ENCODE peak calls at places on chromosomes 4 and X, in seven cellular contexts. F, L, A, R, X, V and H are unnamed samples. For H3K36me3, the result is how much of the 10 kb centered on the place peaks cover.

GRCh38 chrX:22109442-22109841 is 77.3 kb downstream of the PHEX start:
- DNase-seq in F (no peak), L (no peak), A (no peak), R (no peak), X (peak), V (no peak), H (no peak)

GRCh38 chr4:150768492-150768891 is 186.5 kb downstream of the MAB21L2 start:
- DNase-seq in F (no peak), L (no peak), A (no peak), R (no peak), X (no peak), V (no peak), H (no peak)

GRCh38 chr4:41122309-41122708 is 92.0 kb downstream of the APBB2 start:
- DNase-seq in F (no peak), L (no peak), A (no peak), R (no peak), X (no peak), V (no peak), H (no peak)

GRCh38 chrX:108353452-108353851 is 84.8 kb downstream of the COL4A6 start:
- DNase-seq in F (no peak), L (no peak), A (no peak), R (no peak), X (peak), V (no peak), H (no peak)

GRCh38 chr4:173092003-173092402 is 76.6 kb upstream of the GALNT7 start:
- DNase-seq in F (no peak), L (no peak), A (no peak), R (no peak), X (peak), V (no peak), H (no peak)

GRCh38 chr4:23999714-24000113 is 109.9 kb upstream of the PPARGC1A start:
- DNase-seq in F (no peak), L (no peak), A (no peak), R (no peak), X (no peak), V (no peak), H (no peak)

GRCh38 chrX:66164931-66165330 is 884 bp downstream of the HEPH start:
- DNase-seq in F (no peak), L (no peak), A (no peak), R (no peak), X (no peak), V (no peak), H (no peak)

GRCh38 chrX:24243692-24244091 is 70.2 kb downstream of the SUPT20HL2 start:
- DNase-seq in F (no peak), L (no peak), A (no peak), R (no peak), X (no peak), V (no peak), H (no peak)

GRCh38 chrX:37347420-37347819 is 1.7 kb upstream of the PRRG1 start:
- DNase-seq in F (no peak), L (no peak), A (no peak), R (peak), X (peak), V (no peak), H (no peak)

GRCh38 chrX:100410083-100410590 is at the start of gene PCDH19:
- DNase-seq in F (no peak), L (no peak), A (peak), R (no peak), X (peak), V (peak), H (no peak)

GRCh38 chr4:172099376-172099775 is 286.2 kb downstream of the GALNTL6 start:
- DNase-seq in F (no peak), L (no peak), A (no peak), R (no peak), X (no peak), V (no peak), H (no peak)

GRCh38 chr4:8537041-8537461 is 43.1 kb upstream of the GPR78 start:
- DNase-seq in F (peak), L (peak), A (no peak), R (peak), X (no peak), V (no peak), H (no peak)

GRCh38 chr4:157023941-157024340 is 52.0 kb upstream of the GLRB start:
- DNase-seq in F (no peak), L (no peak), A (no peak), R (no peak), X (no peak), V (no peak), H (no peak)

GRCh38 chrX:12970691-12971202 is 4.2 kb upstream of the TMSB4X start:
- DNase-seq in F (no peak), L (no peak), A (no peak), R (peak), X (peak), V (peak), H (no peak)

GRCh38 chr4:125368161-125368560 is 53.4 kb downstream of the FAT4 start:
- DNase-seq in F (no peak), L (no peak), A (no peak), R (no peak), X (no peak), V (no peak), H (no peak)

GRCh38 chrX:135974279-135974856 is 580 bp upstream of the MMGT1 start:
- DNase-seq in F (peak), L (no peak), A (peak), R (peak), X (peak), V (peak), H (no peak)

GRCh38 chr4:11397146-11397545 is 31.5 kb downstream of the HS3ST1 start:
- DNase-seq in F (peak), L (no peak), A (no peak), R (no peak), X (no peak), V (no peak), H (no peak)

GRCh38 chrX:17842769-17843525 is 18.2 kb downstream of the RAI2 start:
- DNase-seq in F (no peak), L (no peak), A (no peak), R (no peak), X (no peak), V (no peak), H (no peak)

GRCh38 chr4:175412161-175412560 is 399.9 kb downstream of the GPM6A start:
- DNase-seq in F (no peak), L (no peak), A (no peak), R (no peak), X (no peak), V (no peak), H (no peak)

GRCh38 chr4:76357981-76358380 is 51.4 kb downstream of the STBD1 start:
- DNase-seq in F (no peak), L (no peak), A (no peak), R (no peak), X (no peak), V (no peak), H (no peak)
- H3K4me3 ChIP-seq in F (no peak), L (no peak), A (no peak), R (no peak), X (no peak), V (no peak), H (no peak)

GRCh38 chr4:13299343-13299742 is 184.8 kb downstream of the RAB28 start:
- DNase-seq in F (no peak), L (no peak), A (no peak), R (no peak), X (no peak), V (no peak), H (no peak)

GRCh38 chr4:13302876-13303275 is 181.3 kb downstream of the RAB28 start:
- DNase-seq in F (no peak), L (no peak), A (no peak), R (no peak), X (no peak), V (no peak), H (no peak)

GRCh38 chr4:13294961-13295605 is 189.1 kb downstream of the RAB28 start:
- DNase-seq in F (no peak), L (no peak), A (no peak), R (peak), X (no peak), V (no peak), H (no peak)

GRCh38 chr4:13298655-13299054 is 185.5 kb downstream of the RAB28 start:
- DNase-seq in F (no peak), L (no peak), A (no peak), R (peak), X (no peak), V (no peak), H (no peak)
- TF ChIP-seq POLR2AphosphoS5 in F (no peak), L (no peak), A (no peak), R (no peak), X (no peak), V (no peak), H (no peak)

GRCh38 chr4:87120411-87121162 is 99.8 kb downstream of the KLHL8 start:
- DNase-seq in F (no peak), L (peak), A (no peak), R (peak), X (no peak), V (no peak), H (no peak)

GRCh38 chr4:87123241-87123640 is 97.2 kb downstream of the KLHL8 start:
- DNase-seq in F (no peak), L (no peak), A (no peak), R (no peak), X (no peak), V (no peak), H (no peak)

GRCh38 chr4:87122252-87122651 is 98.2 kb downstream of the KLHL8 start:
- DNase-seq in F (no peak), L (peak), A (no peak), R (no peak), X (no peak), V (no peak), H (no peak)

GRCh38 chr4:87119965-87120364 is 100.5 kb downstream of the KLHL8 start:
- DNase-seq in F (no peak), L (no peak), A (no peak), R (no peak), X (no peak), V (no peak), H (no peak)

DNA sequence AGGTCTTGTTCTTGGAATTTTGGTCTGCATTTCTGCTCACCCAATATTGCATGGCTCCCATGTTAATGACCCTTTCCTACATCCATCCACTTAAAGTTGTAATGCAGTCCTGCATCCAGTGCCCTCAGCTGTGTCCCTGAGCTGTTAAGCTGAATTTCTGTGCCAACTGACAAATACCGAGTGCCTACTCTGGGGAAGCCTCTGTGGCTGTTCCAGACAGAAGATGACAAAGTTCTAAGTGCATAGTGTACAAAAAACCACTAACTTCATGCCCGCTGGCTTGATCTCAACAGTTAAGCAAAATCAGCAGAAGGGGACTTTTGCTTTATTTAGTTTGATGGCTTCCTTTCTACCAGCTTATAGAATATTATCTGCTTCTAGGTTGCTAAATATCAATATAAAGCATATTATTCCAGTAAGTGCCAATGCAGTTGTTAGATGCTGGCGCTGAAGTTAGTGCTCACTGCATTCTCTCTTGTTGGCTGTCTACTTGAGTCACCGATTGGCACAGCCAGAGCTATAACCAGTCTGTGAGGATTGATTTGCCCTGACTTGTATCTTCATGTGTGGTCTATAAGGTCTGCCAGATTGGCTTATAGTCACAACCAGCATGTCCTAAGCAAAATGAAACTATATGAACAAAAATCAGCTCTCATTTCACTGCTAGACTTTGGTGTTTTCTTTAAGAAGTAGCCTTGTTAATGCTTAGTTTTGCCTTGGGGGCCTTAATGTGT is 98.9 kb downstream of the KLHL8 start:
- DNase-seq in F (no peak), L (peak), A (no peak), R (no peak), X (no peak), V (no peak), H (no peak)
- H3K36me3 ChIP-seq in F (under half), L (under half), A (under half), R (under half), X (under half), V (under half), H (under half)

GRCh38 chr4:154739111-154739510 is 4.7 kb upstream of the LRAT start:
- DNase-seq in F (no peak), L (no peak), A (no peak), R (no peak), X (peak), V (no peak), H (no peak)

GRCh38 chr4:154741877-154742851 is 1.6 kb upstream of the LRAT start:
- DNase-seq in F (no peak), L (no peak), A (no peak), R (no peak), X (peak), V (no peak), H (no peak)

GRCh38 chr4:154743683-154744340 is at the start of gene LRAT:
- DNase-seq in F (peak), L (peak), A (no peak), R (no peak), X (peak), V (peak), H (no peak)

GRCh38 chr4:154740462-154740861 is 3.3 kb upstream of the LRAT start:
- DNase-seq in F (no peak), L (no peak), A (no peak), R (no peak), X (peak), V (no peak), H (no peak)

GRCh38 chr4:154741131-154741530 is 2.7 kb upstream of the LRAT start:
- DNase-seq in F (no peak), L (no peak), A (no peak), R (no peak), X (peak), V (no peak), H (no peak)
- H3K4me3 ChIP-seq in F (no peak), L (no peak), A (peak), R (no peak), X (peak), V (no peak), H (no peak)

GRCh38 chr4:7522452-7522851 is 87.7 kb upstream of the PSAPL1 start:
- DNase-seq in F (no peak), L (no peak), A (no peak), R (no peak), X (no peak), V (no peak), H (no peak)

GRCh38 chr4:7526491-7526890 is 91.8 kb upstream of the PSAPL1 start:
- DNase-seq in F (no peak), L (no peak), A (no peak), R (no peak), X (peak), V (no peak), H (no peak)

GRCh38 chr4:7524841-7525240 is 90.1 kb upstream of the PSAPL1 start:
- DNase-seq in F (no peak), L (no peak), A (no peak), R (no peak), X (no peak), V (no peak), H (no peak)

GRCh38 chr4:7523526-7523925 is 88.8 kb upstream of the PSAPL1 start:
- DNase-seq in F (no peak), L (no peak), A (no peak), R (no peak), X (no peak), V (no peak), H (no peak)

DNA sequence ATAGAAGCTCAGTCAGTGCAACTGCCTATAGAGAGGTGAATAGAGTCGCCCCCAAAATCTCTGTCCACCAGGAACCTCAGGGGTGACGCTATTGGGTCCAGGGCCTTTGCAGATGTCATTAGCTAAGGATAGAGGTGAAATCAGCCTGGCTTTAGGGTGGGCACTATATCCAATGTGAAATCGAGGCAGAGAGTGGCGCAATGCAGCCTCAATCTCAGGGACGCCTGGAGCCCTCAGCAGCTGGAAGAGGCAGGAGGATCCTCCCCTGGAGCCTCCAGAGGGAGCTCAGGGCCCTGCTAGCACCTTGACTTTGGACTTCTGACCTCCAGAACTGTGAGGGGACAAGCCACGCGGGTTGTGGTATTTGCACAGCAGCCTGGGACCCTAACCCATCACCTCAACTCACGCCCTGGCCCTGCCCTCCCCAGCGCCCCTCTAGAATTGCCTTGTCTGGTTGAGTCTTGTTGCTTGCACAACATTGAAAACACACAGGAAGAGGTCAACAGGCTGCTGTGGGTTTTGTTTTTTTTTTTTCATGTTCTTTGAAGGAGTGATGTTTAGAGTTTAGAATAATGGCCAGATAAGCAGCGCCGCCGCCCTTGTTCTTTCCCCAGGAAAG is 89.4 kb upstream of the PSAPL1 start:
- DNase-seq in F (no peak), L (no peak), A (no peak), R (no peak), X (no peak), V (no peak), H (no peak)
- TF ChIP-seq POLR2AphosphoS5 in F (no peak), L (no peak), A (no peak), R (no peak), X (no peak), V (no peak), H (no peak)

GRCh38 chr4:70818173-70818856 is 21.4 kb downstream of the GRSF1 start:
- DNase-seq in F (no peak), L (no peak), A (no peak), R (no peak), X (no peak), V (no peak), H (no peak)
- H3K36me3 ChIP-seq in F (under half), L (under half), A (under half), R (under half), X (under half), V (under half), H (under half)

DNA sequence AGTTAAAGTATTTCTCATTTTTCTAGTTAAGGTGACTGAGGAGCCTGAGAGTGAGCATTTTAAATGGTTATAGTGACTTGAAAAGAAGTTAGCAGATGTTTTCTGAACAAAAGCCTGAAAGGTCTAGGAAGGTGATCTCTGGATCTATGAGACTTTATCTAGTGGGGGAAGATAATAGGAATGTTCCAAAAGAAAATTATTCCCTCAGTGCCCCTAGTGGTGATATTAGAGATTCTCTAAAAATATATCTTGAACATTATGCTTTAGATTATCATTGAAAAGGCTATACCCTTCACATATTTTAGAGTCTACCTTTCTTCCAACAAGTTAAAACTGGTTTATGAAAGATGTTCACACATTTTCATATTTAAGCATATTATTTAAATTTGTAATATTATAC is 69.0 kb upstream of the SPANXN1 start:
- DNase-seq in F (no peak), L (no peak), A (no peak), R (no peak), X (no peak), V (no peak), H (no peak)
- H3K4me3 ChIP-seq in F (no peak), L (no peak), A (no peak), R (no peak), X (no peak), V (no peak), H (no peak)

DNA sequence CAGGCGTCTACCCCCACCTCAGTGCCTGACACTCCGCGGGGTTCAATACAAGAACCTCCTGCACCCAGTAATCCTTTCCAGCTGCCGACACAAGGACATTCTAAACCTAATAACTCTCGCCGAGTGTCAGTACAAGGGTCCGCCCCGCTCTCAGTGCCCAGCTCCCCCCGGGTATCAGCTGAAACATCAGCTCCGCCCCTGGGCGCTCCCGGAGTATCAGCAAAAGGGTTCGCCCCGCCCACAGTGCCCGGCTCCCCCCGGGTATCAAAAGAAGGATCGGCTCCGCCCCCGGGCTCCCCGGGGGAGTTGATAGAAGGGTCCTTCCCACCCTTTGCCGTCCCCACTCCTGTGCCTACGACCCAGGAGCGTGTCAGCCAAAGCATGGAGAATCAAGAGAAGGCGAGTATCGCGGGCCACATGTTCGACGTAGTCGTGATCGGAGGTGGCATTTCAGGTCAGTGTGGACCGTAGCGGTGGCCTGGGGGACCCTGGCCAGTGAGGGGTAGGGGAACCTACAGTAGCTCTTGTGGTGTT is at the start of gene MAOA:
- DNase-seq in F (no peak), L (peak), A (peak), R (peak), X (peak), V (peak), H (peak)
- TF ChIP-seq POLR2AphosphoS5 in F (no peak), L (no peak), A (no peak), R (peak), X (no peak), V (peak), H (peak)